ENCODE peak calls at places on chromosomes 12 and 14, in nine cellular contexts. L, B, I, K, Q, V, N, G and A are unnamed samples. For H3K36me3, the result is how much of the 10 kb centered on the place peaks cover.

GRCh38 chr12:47767197-47767724 is 5.8 kb upstream of the SLC48A1 start:
- DNase-seq in L (peak), B (peak), I (peak), K (peak), Q (no peak), V (no peak), N (peak), G (peak), A (peak)

GRCh38 chr12:58668831-58669230 is 251.5 kb downstream of the LRIG3 start:
- DNase-seq in L (no peak), B (no peak), I (no peak), K (no peak), Q (no peak), V (peak), N (peak), G (no peak), A (no peak)

GRCh38 chr12:9223830-9224229 is 15.6 kb upstream of the PZP start:
- DNase-seq in L (no peak), B (no peak), I (no peak), K (no peak), Q (no peak), V (no peak), N (no peak), G (no peak), A (no peak)

GRCh38 chr14:50964683-50965390 is 20.6 kb upstream of the PYGL start:
- DNase-seq in L (no peak), B (no peak), I (no peak), K (peak), Q (peak), V (peak), N (peak), G (no peak), A (no peak)

GRCh38 chr12:57752668-57753000 is 524 bp upstream of the CDK4 start:
- DNase-seq in L (no peak), B (no peak), I (no peak), K (no peak), Q (no peak), V (no peak), N (no peak), G (no peak), A (no peak)

GRCh38 chr12:13566286-13566685 is 369.8 kb downstream of the EMP1 start:
- DNase-seq in L (no peak), B (no peak), I (no peak), K (no peak), Q (no peak), V (peak), N (no peak), G (no peak), A (no peak)

GRCh38 chr14:51658441-51659173 is 6.9 kb downstream of the FRMD6 start:
- DNase-seq in L (no peak), B (no peak), I (no peak), K (no peak), Q (no peak), V (no peak), N (no peak), G (no peak), A (no peak)

GRCh38 chr12:69523433-69524330 is 53.5 kb downstream of the FRS2 start:
- DNase-seq in L (no peak), B (no peak), I (no peak), K (no peak), Q (no peak), V (no peak), N (no peak), G (no peak), A (no peak)

GRCh38 chr12:57621497-57622292 is 10.5 kb downstream of the ARHGEF25 start:
- DNase-seq in L (peak), B (peak), I (peak), K (peak), Q (peak), V (no peak), N (peak), G (peak), A (peak)

GRCh38 chr12:10663869-10664268 is 10.0 kb downstream of the STYK1 start:
- DNase-seq in L (no peak), B (no peak), I (no peak), K (no peak), Q (no peak), V (no peak), N (no peak), G (no peak), A (no peak)

GRCh38 chr14:30560581-30560980 is 1.6 kb downstream of the G2E3 start:
- DNase-seq in L (no peak), B (no peak), I (no peak), K (no peak), Q (no peak), V (no peak), N (no peak), G (no peak), A (no peak)

GRCh38 chr14:76926521-76927251 is 100.5 kb downstream of the LRRC74A start:
- DNase-seq in L (no peak), B (no peak), I (no peak), K (peak), Q (peak), V (peak), N (peak), G (peak), A (no peak)

GRCh38 chr12:45646851-45647581 is 82.5 kb upstream of the ARID2 start:
- DNase-seq in L (no peak), B (no peak), I (no peak), K (no peak), Q (no peak), V (no peak), N (no peak), G (no peak), A (no peak)

GRCh38 chr12:3683670-3684069 is 69.2 kb downstream of the CRACR2A start:
- DNase-seq in L (no peak), B (no peak), I (no peak), K (no peak), Q (no peak), V (peak), N (peak), G (no peak), A (no peak)

GRCh38 chr12:41919526-41920305 is 225.0 kb downstream of the GXYLT1 start:
- DNase-seq in L (no peak), B (no peak), I (no peak), K (no peak), Q (no peak), V (no peak), N (no peak), G (no peak), A (no peak)

GRCh38 chr14:53304726-53305381 is 151.7 kb upstream of the DDHD1 start:
- DNase-seq in L (no peak), B (no peak), I (no peak), K (no peak), Q (no peak), V (peak), N (peak), G (no peak), A (no peak)

GRCh38 chr12:70011353-70011752 is 186.3 kb downstream of the MYRFL start:
- DNase-seq in L (no peak), B (no peak), I (no peak), K (no peak), Q (no peak), V (no peak), N (no peak), G (no peak), A (no peak)

GRCh38 chr12:130993759-130994670 is 40.3 kb downstream of the ADGRD1 start:
- DNase-seq in L (no peak), B (peak), I (no peak), K (no peak), Q (no peak), V (no peak), N (no peak), G (no peak), A (no peak)

GRCh38 chr12:131783915-131784541 is 44.2 kb upstream of the MMP17 start:
- DNase-seq in L (peak), B (no peak), I (no peak), K (no peak), Q (no peak), V (peak), N (peak), G (no peak), A (no peak)

GRCh38 chr14:63051966-63052365 is 6.7 kb upstream of the KCNH5 start:
- DNase-seq in L (no peak), B (no peak), I (no peak), K (no peak), Q (no peak), V (peak), N (no peak), G (no peak), A (no peak)

GRCh38 chr12:27730097-27730588 is 19.5 kb downstream of the MRPS35 start:
- DNase-seq in L (no peak), B (no peak), I (no peak), K (no peak), Q (no peak), V (no peak), N (no peak), G (no peak), A (no peak)

GRCh38 chr12:122950276-122950675 is 16.0 kb downstream of the ABCB9 start:
- DNase-seq in L (no peak), B (no peak), I (no peak), K (no peak), Q (no peak), V (no peak), N (no peak), G (no peak), A (no peak)

GRCh38 chr14:102805941-102806340 is 28.7 kb downstream of the TRAF3 start:
- DNase-seq in L (no peak), B (no peak), I (no peak), K (no peak), Q (no peak), V (no peak), N (no peak), G (no peak), A (no peak)
- H3K4me3 ChIP-seq in L (no peak), B (no peak), I (no peak), K (no peak), Q (no peak), V (no peak), N (no peak), G (no peak), A (no peak)

GRCh38 chr12:56165369-56165768 is 7.2 kb downstream of the MYL6 start:
- DNase-seq in L (no peak), B (no peak), I (no peak), K (no peak), Q (no peak), V (no peak), N (no peak), G (no peak), A (no peak)

GRCh38 chr12:56163533-56164344 is 5.6 kb downstream of the MYL6 start:
- DNase-seq in L (no peak), B (no peak), I (peak), K (no peak), Q (no peak), V (no peak), N (no peak), G (no peak), A (no peak)

GRCh38 chr12:56161677-56162351 is 3.7 kb downstream of the MYL6 start:
- DNase-seq in L (peak), B (no peak), I (peak), K (no peak), Q (no peak), V (peak), N (no peak), G (no peak), A (no peak)

GRCh38 chr12:56162468-56163290 is 4.5 kb downstream of the MYL6 start:
- DNase-seq in L (peak), B (no peak), I (peak), K (no peak), Q (no peak), V (peak), N (no peak), G (no peak), A (no peak)

DNA sequence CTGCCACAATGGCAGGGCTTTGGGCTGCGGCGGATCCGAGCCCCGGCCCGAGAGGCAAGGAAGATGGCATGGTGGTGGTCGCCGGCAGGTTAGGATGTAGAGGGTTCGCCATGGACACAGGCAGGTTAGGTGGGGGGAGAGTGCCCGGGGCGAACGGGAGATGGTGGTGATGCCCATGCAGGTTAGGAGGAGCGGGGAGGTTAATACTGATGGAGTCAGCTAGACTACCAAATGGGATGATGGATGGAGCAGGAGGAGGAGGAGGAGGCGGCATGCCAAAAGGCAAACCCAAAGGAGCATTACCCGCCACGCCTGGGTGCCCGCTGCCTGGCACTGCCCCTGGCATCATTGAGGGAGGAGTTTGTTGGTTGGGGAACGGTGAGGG is 6.2 kb downstream of the MYL6 start:
- DNase-seq in L (no peak), B (no peak), I (no peak), K (no peak), Q (no peak), V (no peak), N (no peak), G (no peak), A (no peak)
- H3K36me3 ChIP-seq in L (under half), B (under half), I (half or more), K (under half), Q (under half), V (under half), N (half or more), G (under half), A (under half)

GRCh38 chr12:68393398-68393797 is 61.2 kb upstream of the MDM1 start:
- DNase-seq in L (no peak), B (no peak), I (no peak), K (no peak), Q (no peak), V (no peak), N (no peak), G (no peak), A (no peak)
- H3K27ac ChIP-seq in L (no peak), B (no peak), I (no peak), K (no peak), Q (no peak), V (no peak), N (no peak), G (no peak), A (no peak)

GRCh38 chr12:98490491-98491453 is 24.6 kb upstream of the TMPO start:
- DNase-seq in L (peak), B (peak), I (peak), K (peak), Q (peak), V (peak), N (peak), G (peak), A (peak)
- H3K4me3 ChIP-seq in L (no peak), B (peak), I (no peak), K (no peak), Q (no peak), V (no peak), N (no peak), G (no peak), A (no peak)

GRCh38 chr12:25438638-25439037 is 114.4 kb downstream of the LMNTD1 start:
- DNase-seq in L (no peak), B (no peak), I (no peak), K (no peak), Q (no peak), V (peak), N (peak), G (no peak), A (no peak)
- H3K36me3 ChIP-seq in L (under half), B (under half), I (under half), K (under half), Q (under half), V (under half), N (under half), G (under half), A (under half)

DNA sequence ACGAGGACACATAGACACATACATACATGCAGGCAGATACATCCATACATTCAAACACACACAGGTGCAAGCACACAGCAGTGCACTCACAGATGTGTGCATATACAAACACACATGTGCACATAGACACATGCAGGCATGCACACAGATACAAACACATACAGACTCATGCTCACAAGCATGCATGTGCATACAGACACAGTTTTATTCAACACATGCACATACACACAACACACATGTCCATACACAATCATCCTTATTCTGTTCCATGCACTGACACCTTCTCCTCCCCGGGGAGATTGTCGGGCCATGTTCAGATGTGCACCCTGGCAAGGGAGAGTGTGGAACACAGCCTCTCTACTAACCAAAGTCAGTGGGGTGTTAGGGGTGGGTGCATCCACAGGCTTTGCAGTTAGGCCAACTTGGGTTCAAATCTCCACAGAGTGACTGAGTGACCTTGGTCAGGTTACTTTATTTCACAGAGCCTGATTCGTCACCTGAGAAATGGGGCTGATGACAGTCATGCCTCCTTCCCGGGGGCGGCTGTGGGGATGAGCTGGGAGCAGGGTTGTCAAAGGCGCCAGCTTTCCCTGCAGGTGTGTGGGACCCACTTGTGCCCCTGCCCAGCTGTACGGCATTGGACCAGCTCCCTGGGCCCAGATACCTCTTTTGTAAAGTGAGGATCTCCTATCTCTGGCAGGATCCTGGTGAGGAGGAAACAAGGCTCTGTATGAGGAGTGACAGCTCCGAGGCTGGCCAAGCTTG is 250.1 kb downstream of the SLC41A2 start:
- DNase-seq in L (no peak), B (no peak), I (no peak), K (no peak), Q (no peak), V (no peak), N (no peak), G (no peak), A (no peak)
- H3K27ac ChIP-seq in L (no peak), B (no peak), I (no peak), K (no peak), Q (no peak), V (no peak), N (no peak), G (no peak), A (no peak)

DNA sequence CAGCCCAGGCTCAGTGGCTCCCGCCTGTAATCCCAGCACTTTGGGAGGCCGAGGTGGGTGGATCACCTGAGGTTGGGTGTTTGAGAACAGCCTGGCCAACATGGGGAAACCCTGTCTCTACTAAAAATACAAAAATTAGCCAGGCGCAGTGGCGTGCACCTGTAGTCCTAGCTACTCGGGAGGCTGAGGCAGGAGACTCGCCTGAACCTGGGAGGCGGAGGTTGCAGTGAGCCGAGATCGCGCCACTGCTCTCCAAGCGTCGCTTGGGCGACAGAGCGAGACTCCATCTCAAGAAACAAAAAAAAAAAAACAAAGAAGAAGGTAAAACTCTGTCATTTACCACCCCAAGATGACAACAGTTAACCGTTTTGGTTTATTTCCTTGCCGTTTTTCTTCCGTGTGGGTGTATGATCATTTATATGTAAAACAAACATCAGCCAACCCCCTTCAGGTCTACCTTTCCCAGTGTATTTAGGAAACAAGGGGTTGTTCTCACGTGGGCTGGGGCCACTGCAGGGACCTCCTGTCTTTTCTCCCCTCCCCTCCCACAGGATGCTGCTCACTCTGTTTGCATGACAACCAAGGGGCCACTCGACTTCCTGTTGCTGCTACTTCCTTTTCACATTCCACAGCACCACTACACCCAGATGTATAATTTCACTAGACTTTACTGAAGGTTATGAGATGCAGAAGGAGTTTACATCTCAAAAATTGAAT is 13.6 kb downstream of the TTC9 start:
- DNase-seq in L (peak), B (no peak), I (no peak), K (no peak), Q (no peak), V (no peak), N (no peak), G (peak), A (no peak)
- H3K4me3 ChIP-seq in L (no peak), B (no peak), I (no peak), K (no peak), Q (no peak), V (no peak), N (no peak), G (peak), A (no peak)

GRCh38 chr14:88588081-88588480 is 25.2 kb downstream of the ZC3H14 start:
- DNase-seq in L (no peak), B (no peak), I (no peak), K (no peak), Q (no peak), V (no peak), N (no peak), G (no peak), A (no peak)
- H3K36me3 ChIP-seq in L (under half), B (under half), I (under half), K (under half), Q (under half), V (under half), N (under half), G (under half), A (under half)

DNA sequence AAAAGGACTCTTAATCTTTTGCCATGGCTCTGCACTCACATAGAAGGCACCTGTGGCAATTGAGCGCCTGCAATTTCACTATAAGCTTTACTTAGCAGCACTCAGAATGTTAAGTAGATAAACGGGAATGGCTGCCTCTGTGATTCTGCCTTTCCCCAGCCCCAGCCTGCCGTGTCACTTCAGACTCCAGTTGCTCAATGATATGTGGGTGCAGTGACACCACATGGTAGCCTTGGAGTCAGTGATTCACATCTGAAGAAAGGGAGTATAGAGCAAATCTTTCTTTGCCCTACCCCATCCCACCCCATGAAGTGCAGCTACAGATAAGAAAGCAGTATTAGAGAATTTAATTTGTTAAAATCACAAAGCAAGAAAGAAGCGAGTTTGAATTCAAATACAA is 96.1 kb downstream of the ZFC3H1 start:
- DNase-seq in L (no peak), B (no peak), I (peak), K (no peak), Q (no peak), V (no peak), N (no peak), G (no peak), A (no peak)
- H3K27ac ChIP-seq in L (no peak), B (no peak), I (no peak), K (no peak), Q (no peak), V (no peak), N (no peak), G (no peak), A (no peak)